ENCODE peak calls at places on chromosomes 1 and 21, in six cellular contexts. E is NAMALWA; S is natural killer cell treated with Interleukin-12 subunit alpha and Interleukin-12 subunit beta and Interleukin-15 and Interleukin-18, amount 100 ng/mL, for 72 hours; F is GM12891; D is amniotic stem cell; H is NCI-H1105. P is an unnamed sample.

GRCh38 chr1:23624440-23624839 is 65.1 kb upstream of the ID3 start:
- DNase-seq in E (no peak), S (no peak), F (no peak), D (no peak), H (no peak), P (no peak)

GRCh38 chr1:14011132-14011531 is 311.1 kb downstream of the PRDM2 start:
- DNase-seq in E (no peak), S (no peak), F (no peak), D (no peak), H (no peak), P (no peak)

GRCh38 chr1:240109920-240110685 is 18.4 kb downstream of the FMN2 start:
- DNase-seq in E (no peak), S (no peak), F (no peak), D (no peak), H (no peak), P (peak; percentile 61)

GRCh38 chr1:42456754-42457089 is 379 bp downstream of the PPCS start:
- DNase-seq in E (peak; percentile 77), S (peak; percentile 71), F (peak; percentile 66), D (no peak), H (peak; percentile 51), P (peak; percentile 75)

GRCh38 chr1:59360170-59360569 is 63.3 kb downstream of the FGGY start:
- DNase-seq in E (no peak), S (no peak), F (no peak), D (no peak), H (no peak), P (peak; percentile 31)

GRCh38 chr1:86741947-86742572 is 37.7 kb downstream of the SH3GLB1 start:
- DNase-seq in E (peak; percentile 68), S (no peak), F (no peak), D (no peak), H (peak; percentile 10), P (peak; percentile 51)

GRCh38 chr1:9890224-9890731 is 19.8 kb downstream of the CTNNBIP1 start:
- DNase-seq in E (no peak), S (no peak), F (no peak), D (peak; percentile 82), H (peak; percentile 58), P (peak; percentile 91)

GRCh38 chr1:173411835-173412742 is 65.0 kb upstream of the PRDX6 start:
- DNase-seq in E (no peak), S (no peak), F (no peak), D (peak; percentile 6), H (no peak), P (peak; percentile 96)

GRCh38 chr1:162008799-162009198 is 14.9 kb downstream of the OLFML2B start:
- DNase-seq in E (no peak), S (no peak), F (no peak), D (no peak), H (no peak), P (no peak)

GRCh38 chr1:115771847-115772457 is 3.4 kb upstream of the CASQ2 start:
- DNase-seq in E (peak; percentile 75), S (no peak), F (peak; percentile 44), D (peak; percentile 73), H (peak; percentile 88), P (peak; percentile 88)

GRCh38 chr1:179865377-179865776 is 12.2 kb downstream of the TOR1AIP2 start:
- DNase-seq in E (no peak), S (no peak), F (no peak), D (no peak), H (no peak), P (no peak)

GRCh38 chr1:101738475-101738874 is 258.3 kb downstream of the OLFM3 start:
- DNase-seq in E (no peak), S (no peak), F (no peak), D (peak; percentile 10), H (no peak), P (peak; percentile 15)

GRCh38 chr1:57061369-57061768 is 95.6 kb upstream of the C8B start:
- DNase-seq in E (peak; percentile 2), S (no peak), F (no peak), D (no peak), H (peak; percentile 2), P (no peak)

GRCh38 chr21:35674895-35675470 is 385.3 kb downstream of the SETD4 start:
- DNase-seq in E (no peak), S (no peak), F (no peak), D (no peak), H (no peak), P (no peak)

GRCh38 chr1:93143729-93144229 is 36.4 kb downstream of the TMED5 start:
- DNase-seq in E (no peak), S (no peak), F (no peak), D (no peak), H (no peak), P (no peak)

GRCh38 chr1:201468501-201468843 is 516 bp downstream of the PHLDA3 start:
- DNase-seq in E (no peak), S (no peak), F (peak; percentile 61), D (no peak), H (peak; percentile 26), P (peak; percentile 55)

GRCh38 chr1:94597701-94598100 is 56.1 kb upstream of the F3 start:
- DNase-seq in E (no peak), S (no peak), F (no peak), D (no peak), H (no peak), P (peak; percentile 92)

GRCh38 chr21:29371464-29371863 is 72.7 kb downstream of the BACH1 start:
- DNase-seq in E (no peak), S (no peak), F (no peak), D (no peak), H (no peak), P (no peak)

GRCh38 chr1:214793708-214794107 is 190.7 kb downstream of the CENPF start:
- DNase-seq in E (no peak), S (no peak), F (no peak), D (no peak), H (no peak), P (no peak)

GRCh38 chr1:233673947-233674431 is 60.1 kb downstream of the KCNK1 start:
- DNase-seq in E (no peak), S (no peak), F (no peak), D (no peak), H (no peak), P (no peak)

GRCh38 chr1:42820813-42821212 is 3.6 kb upstream of the SVBP start:
- DNase-seq in E (no peak), S (no peak), F (no peak), D (no peak), H (no peak), P (no peak)

GRCh38 chr1:26278835-26279597 is 870 bp upstream of the SH3BGRL3 start:
- DNase-seq in E (peak; percentile 27), S (no peak), F (no peak), D (peak; percentile 35), H (no peak), P (peak; percentile 89)

GRCh38 chr1:2594641-2595131 is 8.1 kb downstream of the PRXL2B start:
- DNase-seq in E (no peak), S (peak; percentile 53), F (no peak), D (no peak), H (no peak), P (no peak)

GRCh38 chr1:247118946-247119446 is 14.8 kb upstream of the ZNF669 start:
- DNase-seq in E (peak; percentile 85), S (no peak), F (no peak), D (no peak), H (no peak), P (no peak)

GRCh38 chr1:27045973-27046558 is 33.4 kb upstream of the TENT5B start:
- DNase-seq in E (peak; percentile 77), S (peak; percentile 76), F (no peak), D (no peak), H (peak; percentile 34), P (peak; percentile 73)

GRCh38 chr1:109226078-109226445 is 12.3 kb downstream of the SARS1 start:
- DNase-seq in E (no peak), S (no peak), F (no peak), D (no peak), H (no peak), P (no peak)

GRCh38 chr21:41437754-41438153 is 11.7 kb downstream of the MX1 start:
- DNase-seq in E (no peak), S (no peak), F (no peak), D (no peak), H (no peak), P (peak; percentile 19)

GRCh38 chr1:107559881-107560280 is 405.1 kb downstream of the VAV3 start:
- DNase-seq in E (no peak), S (no peak), F (no peak), D (no peak), H (no peak), P (no peak)

GRCh38 chr1:55198044-55198443 is 17.1 kb downstream of the USP24 start:
- DNase-seq in E (no peak), S (no peak), F (no peak), D (no peak), H (no peak), P (no peak)

P was measured in mesenchymal stem cell.